ENCODE peak calls at places on chromosomes 3 and 15, in seven cellular contexts. One of them, this sample, is unnamed.

GRCh38 chr3:73029321-73029796 is 32.1 kb upstream of the EBLN2 start:
- DNase-seq in substantia nigra: no peak
- DNase-seq in right cardiac atrium: no peak
- DNase-seq in HS-27A: peak
- DNase-seq in esophagus muscularis mucosa: no peak
- DNase-seq in Panc1: no peak
- DNase-seq in AG20443: peak
- DNase-seq in this sample: no peak

GRCh38 chr15:39874890-39875549 is 45.0 kb downstream of the GPR176 start:
- DNase-seq in substantia nigra: no peak
- DNase-seq in right cardiac atrium: no peak
- DNase-seq in HS-27A: no peak
- DNase-seq in esophagus muscularis mucosa: no peak
- DNase-seq in Panc1: peak
- DNase-seq in AG20443: peak
- DNase-seq in this sample: peak

GRCh38 chr3:187852842-187853727 is 107.8 kb upstream of the BCL6 start:
- DNase-seq in substantia nigra: no peak
- DNase-seq in right cardiac atrium: no peak
- DNase-seq in HS-27A: no peak
- DNase-seq in esophagus muscularis mucosa: peak
- DNase-seq in Panc1: no peak
- DNase-seq in AG20443: peak
- DNase-seq in this sample: no peak

GRCh38 chr3:46867550-46867898 is 4.3 kb upstream of the MYL3 start:
- DNase-seq in substantia nigra: no peak
- DNase-seq in right cardiac atrium: peak
- DNase-seq in HS-27A: no peak
- DNase-seq in esophagus muscularis mucosa: no peak
- DNase-seq in Panc1: no peak
- DNase-seq in AG20443: peak
- DNase-seq in this sample: no peak

GRCh38 chr15:98901438-98901837 is 106.2 kb downstream of the PGPEP1L start:
- DNase-seq in substantia nigra: no peak
- DNase-seq in right cardiac atrium: no peak
- DNase-seq in HS-27A: no peak
- DNase-seq in esophagus muscularis mucosa: no peak
- DNase-seq in Panc1: no peak
- DNase-seq in AG20443: no peak
- DNase-seq in this sample: no peak

GRCh38 chr3:55476515-55476914 is 10.6 kb downstream of the WNT5A start:
- DNase-seq in substantia nigra: no peak
- DNase-seq in right cardiac atrium: no peak
- DNase-seq in HS-27A: peak
- DNase-seq in esophagus muscularis mucosa: no peak
- DNase-seq in Panc1: no peak
- DNase-seq in AG20443: peak
- DNase-seq in this sample: no peak

GRCh38 chr3:102258666-102259227 is 176.1 kb upstream of the ZPLD1 start:
- DNase-seq in substantia nigra: no peak
- DNase-seq in right cardiac atrium: no peak
- DNase-seq in HS-27A: no peak
- DNase-seq in esophagus muscularis mucosa: no peak
- DNase-seq in Panc1: no peak
- DNase-seq in AG20443: no peak
- DNase-seq in this sample: no peak

GRCh38 chr3:9153763-9154601 is 95.5 kb downstream of the SRGAP3 start:
- DNase-seq in substantia nigra: no peak
- DNase-seq in right cardiac atrium: peak
- DNase-seq in HS-27A: no peak
- DNase-seq in esophagus muscularis mucosa: no peak
- DNase-seq in Panc1: no peak
- DNase-seq in AG20443: peak
- DNase-seq in this sample: no peak

GRCh38 chr15:89051875-89052274 is 36.4 kb upstream of the ABHD2 start:
- DNase-seq in substantia nigra: no peak
- DNase-seq in right cardiac atrium: no peak
- DNase-seq in HS-27A: peak
- DNase-seq in esophagus muscularis mucosa: no peak
- DNase-seq in Panc1: no peak
- DNase-seq in AG20443: peak
- DNase-seq in this sample: no peak

GRCh38 chr15:90586948-90587347 is 57.2 kb downstream of the CRTC3 start:
- DNase-seq in substantia nigra: no peak
- DNase-seq in right cardiac atrium: no peak
- DNase-seq in HS-27A: no peak
- DNase-seq in esophagus muscularis mucosa: no peak
- DNase-seq in Panc1: no peak
- DNase-seq in AG20443: no peak
- DNase-seq in this sample: no peak

GRCh38 chr3:59235221-59236012 is 185.6 kb upstream of the CFAP20DC start:
- DNase-seq in substantia nigra: no peak
- DNase-seq in right cardiac atrium: no peak
- DNase-seq in HS-27A: no peak
- DNase-seq in esophagus muscularis mucosa: no peak
- DNase-seq in Panc1: no peak
- DNase-seq in AG20443: no peak
- DNase-seq in this sample: no peak

GRCh38 chr15:71806452-71806931 is 3.9 kb upstream of the NR2E3 start:
- DNase-seq in substantia nigra: no peak
- DNase-seq in right cardiac atrium: no peak
- DNase-seq in HS-27A: no peak
- DNase-seq in esophagus muscularis mucosa: no peak
- DNase-seq in Panc1: no peak
- DNase-seq in AG20443: no peak
- DNase-seq in this sample: peak

This sample was measured in SJSA1.